ENCODE peak calls at places on chromosomes 12 and 14, in seven cellular contexts. Q is HEK293T, H is OCI-M1, U is fibroblast of lung, O is stromal cell of bone marrow, X is islet precursor cell, D is H7. N is an unnamed sample.

GRCh38 chr14:102279688-102280348 is 25.1 kb downstream of the MOK start:
- DNase-seq in Q (no peak), H (no peak), U (peak), O (peak), X (peak), D (no peak), N (peak)

GRCh38 chr12:113903381-113903863 is 62.7 kb downstream of the RBM19 start:
- DNase-seq in Q (no peak), H (no peak), U (peak), O (no peak), X (no peak), D (no peak), N (no peak)

GRCh38 chr12:3489057-3489456 is 1.9 kb upstream of the PRMT8 start:
- DNase-seq in Q (no peak), H (no peak), U (peak), O (peak), X (no peak), D (no peak), N (no peak)

GRCh38 chr14:68658029-68658509 is 134.8 kb downstream of the ZFP36L1 start:
- DNase-seq in Q (no peak), H (no peak), U (no peak), O (no peak), X (peak), D (no peak), N (no peak)

GRCh38 chr12:74254784-74255183 is 282.9 kb upstream of the ATXN7L3B start:
- DNase-seq in Q (no peak), H (no peak), U (no peak), O (no peak), X (no peak), D (no peak), N (no peak)

GRCh38 chr14:21913759-21914158 is 240.1 kb upstream of the OR4E1 start:
- DNase-seq in Q (peak), H (peak), U (peak), O (peak), X (peak), D (peak), N (no peak)

GRCh38 chr12:26028953-26029740 is 70.7 kb downstream of the RASSF8 start:
- DNase-seq in Q (peak), H (peak), U (peak), O (no peak), X (peak), D (peak), N (peak)

GRCh38 chr14:105490318-105490571 is 801 bp upstream of the TEDC1 start:
- DNase-seq in Q (no peak), H (no peak), U (no peak), O (no peak), X (no peak), D (no peak), N (no peak)

GRCh38 chr14:63343878-63344277 is 25.1 kb upstream of the GPHB5 start:
- DNase-seq in Q (no peak), H (no peak), U (no peak), O (no peak), X (no peak), D (no peak), N (no peak)

GRCh38 chr14:89625208-89625987 is 208.4 kb upstream of the FOXN3 start:
- DNase-seq in Q (no peak), H (no peak), U (peak), O (no peak), X (no peak), D (peak), N (no peak)